ENCODE peak calls at places on chromosomes 12 and 14, in nine cellular contexts. R is AG08396; Q is T-helper 1 cell; C is Right ventricle myocardium superior; L is PC-3; H is MV-4-11; Z is CD4-positive, alpha-beta T cell; B is sciatic nerve; A is KBM-7. F is an unnamed sample.

GRCh38 chr12:48750769-48751356 is 34.4 kb upstream of the CCNT1 start:
- DNase-seq in R (no peak), Q (no peak), C (no peak), L (peak), H (no peak), Z (no peak), B (no peak), A (no peak), F (no peak)

GRCh38 chr12:25253371-25254068 is 2.8 kb upstream of the KRAS start:
- DNase-seq in R (no peak), Q (no peak), C (no peak), L (no peak), H (no peak), Z (no peak), B (no peak), A (no peak), F (no peak)

GRCh38 chr14:41285193-41285748 is 321.4 kb upstream of the LRFN5 start:
- DNase-seq in R (no peak), Q (no peak), C (no peak), L (peak), H (no peak), Z (no peak), B (peak), A (peak), F (peak)

GRCh38 chr14:99181804-99182520 is 90.0 kb downstream of the BCL11B start:
- DNase-seq in R (no peak), Q (no peak), C (no peak), L (no peak), H (no peak), Z (no peak), B (no peak), A (no peak), F (no peak)

GRCh38 chr14:64745511-64746041 is 41.4 kb downstream of the PLEKHG3 start:
- DNase-seq in R (peak), Q (no peak), C (no peak), L (no peak), H (no peak), Z (no peak), B (no peak), A (no peak), F (no peak)

GRCh38 chr14:64841121-64841611 is 38.5 kb downstream of the SPTB start:
- DNase-seq in R (peak), Q (no peak), C (no peak), L (peak), H (peak), Z (no peak), B (no peak), A (no peak), F (no peak)

GRCh38 chr12:45762185-45763110 is 32.9 kb downstream of the ARID2 start:
- DNase-seq in R (peak), Q (no peak), C (no peak), L (peak), H (peak), Z (no peak), B (no peak), A (peak), F (peak)

GRCh38 chr12:107353312-107353711 is 260.0 kb upstream of the CRY1 start:
- DNase-seq in R (no peak), Q (no peak), C (no peak), L (no peak), H (no peak), Z (no peak), B (no peak), A (no peak), F (no peak)

GRCh38 chr12:41190360-41190759 is 2.2 kb downstream of the PDZRN4 start:
- DNase-seq in R (no peak), Q (no peak), C (no peak), L (peak), H (no peak), Z (no peak), B (no peak), A (no peak), F (peak)

GRCh38 chr14:90697577-90698206 is 118.5 kb downstream of the TTC7B start:
- DNase-seq in R (peak), Q (peak), C (peak), L (peak), H (peak), Z (peak), B (peak), A (peak), F (peak)

GRCh38 chr12:57839996-57840395 is 6.5 kb downstream of the CTDSP2 start:
- DNase-seq in R (no peak), Q (no peak), C (no peak), L (no peak), H (no peak), Z (no peak), B (no peak), A (no peak), F (peak)

GRCh38 chr12:121860257-121860656 is 1.6 kb upstream of the HPD start:
- DNase-seq in R (no peak), Q (no peak), C (no peak), L (no peak), H (no peak), Z (no peak), B (no peak), A (no peak), F (no peak)

GRCh38 chr14:101880016-101880297 is 84.4 kb upstream of the DYNC1H1 start:
- DNase-seq in R (no peak), Q (no peak), C (no peak), L (no peak), H (no peak), Z (no peak), B (no peak), A (no peak), F (no peak)

GRCh38 chr12:91397866-91398532 is 215.4 kb upstream of the DCN start:
- DNase-seq in R (no peak), Q (no peak), C (no peak), L (no peak), H (no peak), Z (no peak), B (no peak), A (no peak), F (no peak)

GRCh38 chr12:50665609-50666008 is 98.3 kb upstream of the ATF1 start:
- DNase-seq in R (no peak), Q (no peak), C (no peak), L (no peak), H (no peak), Z (no peak), B (no peak), A (no peak), F (no peak)

GRCh38 chr14:49303952-49304516 is 282.1 kb downstream of the RPS29 start:
- DNase-seq in R (peak), Q (no peak), C (no peak), L (peak), H (peak), Z (no peak), B (no peak), A (peak), F (peak)

GRCh38 chr14:68651652-68652432 is 141.0 kb downstream of the ZFP36L1 start:
- DNase-seq in R (peak), Q (no peak), C (no peak), L (no peak), H (no peak), Z (no peak), B (peak), A (no peak), F (no peak)

GRCh38 chr12:28708918-28709371 is 440.1 kb upstream of the FAR2 start:
- DNase-seq in R (peak), Q (no peak), C (no peak), L (no peak), H (no peak), Z (no peak), B (no peak), A (no peak), F (no peak)

GRCh38 chr12:65113621-65114035 is 7.5 kb downstream of the WIF1 start:
- DNase-seq in R (no peak), Q (no peak), C (no peak), L (no peak), H (no peak), Z (no peak), B (no peak), A (no peak), F (no peak)